ENCODE peak calls at places on chromosomes 7 and 10, in eight cellular contexts. One of them, this sample, is unnamed.

GRCh38 chr10:62632071-62632809 is 172.3 kb upstream of the ADO start:
- DNase-seq in left cardiac atrium: peak
- DNase-seq in cardiac septum: peak
- DNase-seq in NCI-H1417: no peak
- DNase-seq in CD8-positive, alpha-beta memory T cell: peak
- DNase-seq in T-helper 22 cell: peak
- DNase-seq in progenitor cell of endocrine pancreas: no peak
- DNase-seq in upper lobe of right lung: peak
- DNase-seq in this sample: no peak

GRCh38 chr7:33065981-33066380 is 3.4 kb upstream of the NT5C3A start:
- DNase-seq in upper lobe of right lung: no peak
- DNase-seq in left cardiac atrium: no peak
- DNase-seq in cardiac septum: no peak
- DNase-seq in CD8-positive, alpha-beta memory T cell: no peak
- DNase-seq in T-helper 22 cell: no peak
- DNase-seq in NCI-H1417: no peak
- DNase-seq in progenitor cell of endocrine pancreas: no peak
- DNase-seq in this sample: no peak

GRCh38 chr10:49310460-49310859 is 11.5 kb downstream of the C10orf71 start:
- DNase-seq in CD8-positive, alpha-beta memory T cell: no peak
- DNase-seq in left cardiac atrium: no peak
- DNase-seq in progenitor cell of endocrine pancreas: no peak
- DNase-seq in NCI-H1417: no peak
- DNase-seq in T-helper 22 cell: no peak
- DNase-seq in cardiac septum: no peak
- DNase-seq in upper lobe of right lung: no peak
- DNase-seq in this sample: no peak

GRCh38 chr10:80462986-80463741 is 9.1 kb downstream of the TSPAN14 start:
- DNase-seq in CD8-positive, alpha-beta memory T cell: no peak
- DNase-seq in T-helper 22 cell: no peak
- DNase-seq in upper lobe of right lung: no peak
- DNase-seq in NCI-H1417: no peak
- DNase-seq in progenitor cell of endocrine pancreas: no peak
- DNase-seq in left cardiac atrium: no peak
- DNase-seq in cardiac septum: no peak
- DNase-seq in this sample: peak

GRCh38 chr10:14048930-14049613 is 281.7 kb downstream of the FRMD4A start:
- DNase-seq in upper lobe of right lung: no peak
- DNase-seq in progenitor cell of endocrine pancreas: no peak
- DNase-seq in T-helper 22 cell: no peak
- DNase-seq in CD8-positive, alpha-beta memory T cell: no peak
- DNase-seq in NCI-H1417: no peak
- DNase-seq in cardiac septum: no peak
- DNase-seq in left cardiac atrium: no peak
- DNase-seq in this sample: no peak

GRCh38 chr10:130899856-130900255 is 411.7 kb downstream of the TCERG1L start:
- DNase-seq in upper lobe of right lung: no peak
- DNase-seq in cardiac septum: no peak
- DNase-seq in NCI-H1417: no peak
- DNase-seq in T-helper 22 cell: no peak
- DNase-seq in CD8-positive, alpha-beta memory T cell: no peak
- DNase-seq in progenitor cell of endocrine pancreas: no peak
- DNase-seq in left cardiac atrium: no peak
- DNase-seq in this sample: no peak

GRCh38 chr10:33760544-33760943 is 426.1 kb upstream of the NRP1 start:
- DNase-seq in T-helper 22 cell: no peak
- DNase-seq in progenitor cell of endocrine pancreas: no peak
- DNase-seq in upper lobe of right lung: no peak
- DNase-seq in left cardiac atrium: no peak
- DNase-seq in CD8-positive, alpha-beta memory T cell: no peak
- DNase-seq in cardiac septum: no peak
- DNase-seq in NCI-H1417: no peak
- DNase-seq in this sample: no peak

GRCh38 chr7:133436014-133436428 is 183.1 kb downstream of the EXOC4 start:
- DNase-seq in NCI-H1417: no peak
- DNase-seq in left cardiac atrium: peak
- DNase-seq in T-helper 22 cell: no peak
- DNase-seq in CD8-positive, alpha-beta memory T cell: no peak
- DNase-seq in cardiac septum: no peak
- DNase-seq in progenitor cell of endocrine pancreas: no peak
- DNase-seq in upper lobe of right lung: no peak
- DNase-seq in this sample: no peak

GRCh38 chr7:12951397-12951801 is 264.0 kb downstream of the ARL4A start:
- DNase-seq in progenitor cell of endocrine pancreas: no peak
- DNase-seq in CD8-positive, alpha-beta memory T cell: no peak
- DNase-seq in upper lobe of right lung: no peak
- DNase-seq in left cardiac atrium: no peak
- DNase-seq in T-helper 22 cell: no peak
- DNase-seq in cardiac septum: no peak
- DNase-seq in NCI-H1417: no peak
- DNase-seq in this sample: no peak

GRCh38 chr7:42090806-42091205 is 146.2 kb downstream of the GLI3 start:
- DNase-seq in left cardiac atrium: no peak
- DNase-seq in progenitor cell of endocrine pancreas: no peak
- DNase-seq in upper lobe of right lung: no peak
- DNase-seq in T-helper 22 cell: no peak
- DNase-seq in CD8-positive, alpha-beta memory T cell: no peak
- DNase-seq in cardiac septum: no peak
- DNase-seq in NCI-H1417: no peak
- DNase-seq in this sample: no peak

GRCh38 chr10:110802090-110802489 is 69.6 kb upstream of the PDCD4 start:
- DNase-seq in upper lobe of right lung: no peak
- DNase-seq in T-helper 22 cell: no peak
- DNase-seq in cardiac septum: no peak
- DNase-seq in NCI-H1417: no peak
- DNase-seq in CD8-positive, alpha-beta memory T cell: no peak
- DNase-seq in progenitor cell of endocrine pancreas: no peak
- DNase-seq in left cardiac atrium: no peak
- DNase-seq in this sample: no peak

GRCh38 chr7:65832281-65832680 is 40.6 kb upstream of the VKORC1L1 start:
- DNase-seq in upper lobe of right lung: no peak
- DNase-seq in T-helper 22 cell: no peak
- DNase-seq in NCI-H1417: no peak
- DNase-seq in progenitor cell of endocrine pancreas: peak
- DNase-seq in CD8-positive, alpha-beta memory T cell: no peak
- DNase-seq in left cardiac atrium: no peak
- DNase-seq in cardiac septum: no peak
- DNase-seq in this sample: no peak

GRCh38 chr10:77531441-77532001 is 106.1 kb downstream of the KCNMA1 start:
- DNase-seq in cardiac septum: no peak
- DNase-seq in upper lobe of right lung: no peak
- DNase-seq in T-helper 22 cell: no peak
- DNase-seq in NCI-H1417: peak
- DNase-seq in left cardiac atrium: peak
- DNase-seq in CD8-positive, alpha-beta memory T cell: no peak
- DNase-seq in progenitor cell of endocrine pancreas: no peak
- DNase-seq in this sample: no peak

GRCh38 chr7:41097501-41097900 is 605.4 kb downstream of the INHBA start:
- DNase-seq in progenitor cell of endocrine pancreas: no peak
- DNase-seq in T-helper 22 cell: no peak
- DNase-seq in CD8-positive, alpha-beta memory T cell: no peak
- DNase-seq in upper lobe of right lung: no peak
- DNase-seq in cardiac septum: no peak
- DNase-seq in NCI-H1417: no peak
- DNase-seq in left cardiac atrium: no peak
- DNase-seq in this sample: no peak

GRCh38 chr10:32131388-32131787 is 75.2 kb upstream of the KIF5B start:
- DNase-seq in left cardiac atrium: no peak
- DNase-seq in NCI-H1417: no peak
- DNase-seq in cardiac septum: no peak
- DNase-seq in progenitor cell of endocrine pancreas: no peak
- DNase-seq in upper lobe of right lung: no peak
- DNase-seq in CD8-positive, alpha-beta memory T cell: no peak
- DNase-seq in T-helper 22 cell: no peak
- DNase-seq in this sample: no peak

GRCh38 chr10:89474452-89474851 is 60.1 kb downstream of the IFIT5 start:
- DNase-seq in upper lobe of right lung: no peak
- DNase-seq in T-helper 22 cell: no peak
- DNase-seq in NCI-H1417: no peak
- DNase-seq in progenitor cell of endocrine pancreas: no peak
- DNase-seq in left cardiac atrium: no peak
- DNase-seq in CD8-positive, alpha-beta memory T cell: no peak
- DNase-seq in cardiac septum: no peak
- DNase-seq in this sample: no peak

GRCh38 chr10:119538632-119539358 is 3.7 kb downstream of the RGS10 start:
- DNase-seq in CD8-positive, alpha-beta memory T cell: peak
- DNase-seq in upper lobe of right lung: no peak
- DNase-seq in progenitor cell of endocrine pancreas: no peak
- DNase-seq in T-helper 22 cell: no peak
- DNase-seq in cardiac septum: no peak
- DNase-seq in left cardiac atrium: no peak
- DNase-seq in NCI-H1417: no peak
- DNase-seq in this sample: peak

GRCh38 chr10:5987747-5988146 is 10.4 kb upstream of the IL15RA start:
- DNase-seq in progenitor cell of endocrine pancreas: no peak
- DNase-seq in cardiac septum: no peak
- DNase-seq in CD8-positive, alpha-beta memory T cell: no peak
- DNase-seq in NCI-H1417: no peak
- DNase-seq in T-helper 22 cell: no peak
- DNase-seq in upper lobe of right lung: no peak
- DNase-seq in left cardiac atrium: no peak
- DNase-seq in this sample: no peak

GRCh38 chr7:134477954-134478353 is 19.1 kb upstream of the AKR1B1 start:
- DNase-seq in NCI-H1417: no peak
- DNase-seq in CD8-positive, alpha-beta memory T cell: no peak
- DNase-seq in progenitor cell of endocrine pancreas: no peak
- DNase-seq in upper lobe of right lung: no peak
- DNase-seq in T-helper 22 cell: no peak
- DNase-seq in cardiac septum: no peak
- DNase-seq in left cardiac atrium: no peak
- DNase-seq in this sample: no peak

GRCh38 chr7:26397326-26397725 is 105.7 kb downstream of the SNX10 start:
- DNase-seq in NCI-H1417: no peak
- DNase-seq in upper lobe of right lung: no peak
- DNase-seq in left cardiac atrium: no peak
- DNase-seq in cardiac septum: no peak
- DNase-seq in progenitor cell of endocrine pancreas: no peak
- DNase-seq in T-helper 22 cell: no peak
- DNase-seq in CD8-positive, alpha-beta memory T cell: no peak
- DNase-seq in this sample: no peak

GRCh38 chr10:131534836-131535235 is 223.3 kb upstream of the TCERG1L start:
- DNase-seq in CD8-positive, alpha-beta memory T cell: no peak
- DNase-seq in NCI-H1417: no peak
- DNase-seq in left cardiac atrium: no peak
- DNase-seq in T-helper 22 cell: no peak
- DNase-seq in cardiac septum: no peak
- DNase-seq in progenitor cell of endocrine pancreas: no peak
- DNase-seq in upper lobe of right lung: no peak
- DNase-seq in this sample: no peak

GRCh38 chr10:5461201-5461585 is 38.2 kb downstream of the CALML5 start:
- DNase-seq in cardiac septum: no peak
- DNase-seq in T-helper 22 cell: no peak
- DNase-seq in progenitor cell of endocrine pancreas: no peak
- DNase-seq in CD8-positive, alpha-beta memory T cell: no peak
- DNase-seq in upper lobe of right lung: no peak
- DNase-seq in NCI-H1417: peak
- DNase-seq in left cardiac atrium: no peak
- DNase-seq in this sample: no peak

GRCh38 chr7:29684787-29685650 is 121.3 kb upstream of the WIPF3 start:
- DNase-seq in left cardiac atrium: peak
- DNase-seq in NCI-H1417: peak
- DNase-seq in T-helper 22 cell: peak
- DNase-seq in cardiac septum: peak
- DNase-seq in CD8-positive, alpha-beta memory T cell: peak
- DNase-seq in upper lobe of right lung: peak
- DNase-seq in progenitor cell of endocrine pancreas: peak
- DNase-seq in this sample: peak

GRCh38 chr10:59625842-59626522 is 83.7 kb downstream of the SLC16A9 start:
- DNase-seq in cardiac septum: no peak
- DNase-seq in upper lobe of right lung: no peak
- DNase-seq in left cardiac atrium: no peak
- DNase-seq in progenitor cell of endocrine pancreas: peak
- DNase-seq in NCI-H1417: peak
- DNase-seq in CD8-positive, alpha-beta memory T cell: peak
- DNase-seq in T-helper 22 cell: peak
- DNase-seq in this sample: no peak

GRCh38 chr10:23172429-23172828 is 19.7 kb upstream of the PTF1A start:
- DNase-seq in T-helper 22 cell: no peak
- DNase-seq in left cardiac atrium: no peak
- DNase-seq in upper lobe of right lung: no peak
- DNase-seq in CD8-positive, alpha-beta memory T cell: no peak
- DNase-seq in cardiac septum: no peak
- DNase-seq in progenitor cell of endocrine pancreas: no peak
- DNase-seq in NCI-H1417: no peak
- DNase-seq in this sample: no peak

GRCh38 chr7:71308105-71308504 is 176.2 kb downstream of the GALNT17 start:
- DNase-seq in T-helper 22 cell: no peak
- DNase-seq in NCI-H1417: no peak
- DNase-seq in progenitor cell of endocrine pancreas: no peak
- DNase-seq in CD8-positive, alpha-beta memory T cell: no peak
- DNase-seq in left cardiac atrium: no peak
- DNase-seq in upper lobe of right lung: no peak
- DNase-seq in cardiac septum: no peak
- DNase-seq in this sample: no peak

GRCh38 chr7:77271766-77272165 is 72.1 kb upstream of the FGL2 start:
- DNase-seq in progenitor cell of endocrine pancreas: no peak
- DNase-seq in T-helper 22 cell: no peak
- DNase-seq in CD8-positive, alpha-beta memory T cell: no peak
- DNase-seq in left cardiac atrium: no peak
- DNase-seq in cardiac septum: no peak
- DNase-seq in upper lobe of right lung: no peak
- DNase-seq in NCI-H1417: no peak
- DNase-seq in this sample: no peak

GRCh38 chr7:22255342-22255741 is 101.6 kb downstream of the RAPGEF5 start:
- DNase-seq in NCI-H1417: no peak
- DNase-seq in upper lobe of right lung: no peak
- DNase-seq in left cardiac atrium: no peak
- DNase-seq in cardiac septum: no peak
- DNase-seq in progenitor cell of endocrine pancreas: no peak
- DNase-seq in CD8-positive, alpha-beta memory T cell: no peak
- DNase-seq in T-helper 22 cell: no peak
- DNase-seq in this sample: no peak

GRCh38 chr10:95597788-95598187 is 36.6 kb upstream of the SORBS1 start:
- DNase-seq in CD8-positive, alpha-beta memory T cell: no peak
- DNase-seq in progenitor cell of endocrine pancreas: no peak
- DNase-seq in T-helper 22 cell: no peak
- DNase-seq in upper lobe of right lung: no peak
- DNase-seq in NCI-H1417: no peak
- DNase-seq in cardiac septum: no peak
- DNase-seq in left cardiac atrium: no peak
- DNase-seq in this sample: no peak

This sample was measured in sciatic nerve.